ENCODE peak calls at places on chromosomes 6 and 20, in nine cellular contexts. F is upper lobe of left lung; W is CD4-positive, alpha-beta T cell; L is heart left ventricle; K is OCI-LY7; M is left ventricle myocardium inferior; E is heart right ventricle; C is thyroid gland; N is ascending aorta. Q is an unnamed sample. For H3K9me3, the result is how much of the 10 kb centered on the place peaks cover.

GRCh38 chr20:31573555-31574295 is 31.4 kb upstream of the ID1 start:
- DNase-seq in F (no peak), W (no peak), L (no peak), K (no peak), M (no peak), E (no peak), C (peak), N (no peak), Q (no peak)

GRCh38 chr6:112563368-112563767 is 216.2 kb downstream of the RFPL4B start:
- DNase-seq in F (no peak), W (no peak), L (no peak), K (no peak), M (no peak), E (no peak), C (no peak), N (no peak), Q (no peak)

GRCh38 chr20:39214778-39215177 is 252.6 kb downstream of the DHX35 start:
- DNase-seq in F (peak), W (no peak), L (no peak), K (no peak), M (no peak), E (no peak), C (no peak), N (no peak), Q (no peak)

GRCh38 chr6:157685596-157686280 is 137.3 kb upstream of the SNX9 start:
- DNase-seq in F (no peak), W (no peak), L (no peak), K (no peak), M (no peak), E (no peak), C (no peak), N (no peak), Q (no peak)

GRCh38 chr6:49025273-49026240 is 437.5 kb downstream of the MMUT start:
- DNase-seq in F (no peak), W (no peak), L (no peak), K (no peak), M (no peak), E (no peak), C (no peak), N (no peak), Q (no peak)

GRCh38 chr6:36493859-36494258 is 51.1 kb downstream of the KCTD20 start:
- DNase-seq in F (no peak), W (no peak), L (no peak), K (no peak), M (no peak), E (no peak), C (no peak), N (no peak), Q (no peak)

GRCh38 chr6:79079425-79080130 is 1.5 kb upstream of the PHIP start:
- DNase-seq in F (no peak), W (no peak), L (no peak), K (no peak), M (no peak), E (no peak), C (no peak), N (no peak), Q (no peak)

GRCh38 chr20:47456041-47456537 is 45.6 kb upstream of the NCOA3 start:
- DNase-seq in F (no peak), W (no peak), L (no peak), K (no peak), M (no peak), E (no peak), C (no peak), N (no peak), Q (no peak)

GRCh38 chr20:53739799-53740785 is 146.5 kb upstream of the ZNF217 start:
- DNase-seq in F (no peak), W (no peak), L (no peak), K (peak), M (no peak), E (no peak), C (no peak), N (no peak), Q (no peak)

GRCh38 chr6:151078655-151079054 is 161.1 kb upstream of the AKAP12 start:
- DNase-seq in F (no peak), W (no peak), L (no peak), K (no peak), M (no peak), E (no peak), C (no peak), N (no peak), Q (no peak)

GRCh38 chr6:28643017-28643740 is 117.5 kb downstream of the GPX5 start:
- DNase-seq in F (no peak), W (no peak), L (no peak), K (no peak), M (no peak), E (no peak), C (no peak), N (no peak), Q (no peak)

GRCh38 chr6:38259736-38260135 is 380.0 kb downstream of the BTBD9 start:
- DNase-seq in F (no peak), W (no peak), L (no peak), K (no peak), M (no peak), E (no peak), C (no peak), N (no peak), Q (no peak)

GRCh38 chr6:100549406-100550167 is 84.9 kb upstream of the SIM1 start:
- DNase-seq in F (no peak), W (no peak), L (no peak), K (no peak), M (no peak), E (no peak), C (no peak), N (no peak), Q (no peak)

GRCh38 chr6:53483423-53484353 is 61.2 kb downstream of the GCLC start:
- DNase-seq in F (no peak), W (no peak), L (peak), K (peak), M (peak), E (peak), C (peak), N (no peak), Q (no peak)

DNA sequence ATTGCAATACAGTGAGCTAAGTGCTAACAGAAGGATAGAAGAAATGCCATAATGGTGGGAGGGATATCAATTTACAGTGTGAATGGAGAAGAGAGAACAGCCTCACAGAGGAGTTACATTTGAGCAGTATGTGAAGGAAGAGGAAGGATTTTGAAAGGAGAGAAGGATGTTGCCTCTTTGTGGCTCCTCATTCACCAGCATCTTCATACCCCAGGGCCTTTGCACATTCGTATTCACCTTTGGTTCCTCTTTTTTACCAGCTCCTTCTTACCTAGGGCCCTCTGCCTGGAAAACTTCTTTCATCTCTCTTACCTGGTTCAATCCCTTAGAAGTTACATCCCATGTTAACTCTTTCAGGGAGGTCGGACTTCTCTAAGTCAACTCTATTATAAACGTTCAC is 341.6 kb downstream of the PRL start:
- DNase-seq in F (no peak), W (no peak), L (no peak), K (no peak), M (no peak), E (no peak), C (no peak), N (no peak), Q (no peak)
- H3K27ac ChIP-seq in F (no peak), W (no peak), L (no peak), K (no peak), M (no peak), E (no peak), C (no peak), N (peak), Q (no peak)

GRCh38 chr6:56851541-56852248 is 103.2 kb upstream of the BEND6 start:
- DNase-seq in F (no peak), W (no peak), L (no peak), K (peak), M (no peak), E (peak), C (peak), N (no peak), Q (no peak)

GRCh38 chr6:56852249-56852606 is 102.7 kb upstream of the BEND6 start:
- DNase-seq in F (no peak), W (no peak), L (no peak), K (no peak), M (no peak), E (no peak), C (no peak), N (no peak), Q (no peak)

GRCh38 chr6:56851104-56851503 is 103.8 kb upstream of the BEND6 start:
- DNase-seq in F (no peak), W (no peak), L (no peak), K (no peak), M (no peak), E (no peak), C (no peak), N (no peak), Q (no peak)

GRCh38 chr6:56849876-56850275 is 105.0 kb upstream of the BEND6 start:
- DNase-seq in F (no peak), W (no peak), L (no peak), K (no peak), M (no peak), E (no peak), C (no peak), N (no peak), Q (no peak)

GRCh38 chr6:56850618-56851017 is 104.3 kb upstream of the BEND6 start:
- DNase-seq in F (no peak), W (no peak), L (no peak), K (no peak), M (no peak), E (no peak), C (no peak), N (no peak), Q (no peak)
- TF ChIP-seq CTCF in F (no peak), W (no peak), L (no peak), K (no peak), M (no peak), E (no peak), C (no peak), N (no peak), Q (no peak)

GRCh38 chr6:169923468-169924464 is 172.3 kb downstream of the ERMARD start:
- DNase-seq in F (no peak), W (no peak), L (no peak), K (no peak), M (no peak), E (no peak), C (no peak), N (no peak), Q (no peak)
- H3K9me3 ChIP-seq in F (under half), W (under half), L (under half), K (under half), M (under half), E (under half), C (under half), N (under half), Q (under half)

GRCh38 chr20:3871549-3872265 is 17.5 kb upstream of the PANK2 start:
- DNase-seq in F (no peak), W (no peak), L (no peak), K (no peak), M (no peak), E (no peak), C (no peak), N (no peak), Q (no peak)
- H3K27ac ChIP-seq in F (no peak), W (no peak), L (no peak), K (no peak), M (no peak), E (no peak), C (no peak), N (no peak), Q (no peak)

DNA sequence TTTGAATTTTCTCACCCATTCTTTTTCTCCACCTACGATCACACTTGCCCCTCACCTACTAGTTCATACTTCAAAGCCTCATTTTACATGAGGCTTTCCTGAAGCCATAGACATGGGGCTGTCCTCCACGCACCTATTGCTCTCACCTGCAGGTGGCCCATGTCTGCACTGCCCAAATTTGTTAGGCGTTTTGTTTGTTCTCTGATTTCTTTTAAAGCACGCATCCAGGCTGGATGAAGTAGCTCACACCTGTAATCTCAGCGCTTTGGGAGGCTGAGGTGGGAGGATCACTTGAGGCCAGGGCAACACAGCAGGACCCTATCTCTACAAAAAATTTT is 106.8 kb upstream of the RIPOR2 start:
- DNase-seq in F (no peak), W (no peak), L (no peak), K (peak), M (no peak), E (no peak), C (no peak), N (no peak), Q (peak)
- TF ChIP-seq CTCF in F (no peak), W (peak), L (no peak), K (peak), M (no peak), E (no peak), C (no peak), N (no peak), Q (peak)

DNA sequence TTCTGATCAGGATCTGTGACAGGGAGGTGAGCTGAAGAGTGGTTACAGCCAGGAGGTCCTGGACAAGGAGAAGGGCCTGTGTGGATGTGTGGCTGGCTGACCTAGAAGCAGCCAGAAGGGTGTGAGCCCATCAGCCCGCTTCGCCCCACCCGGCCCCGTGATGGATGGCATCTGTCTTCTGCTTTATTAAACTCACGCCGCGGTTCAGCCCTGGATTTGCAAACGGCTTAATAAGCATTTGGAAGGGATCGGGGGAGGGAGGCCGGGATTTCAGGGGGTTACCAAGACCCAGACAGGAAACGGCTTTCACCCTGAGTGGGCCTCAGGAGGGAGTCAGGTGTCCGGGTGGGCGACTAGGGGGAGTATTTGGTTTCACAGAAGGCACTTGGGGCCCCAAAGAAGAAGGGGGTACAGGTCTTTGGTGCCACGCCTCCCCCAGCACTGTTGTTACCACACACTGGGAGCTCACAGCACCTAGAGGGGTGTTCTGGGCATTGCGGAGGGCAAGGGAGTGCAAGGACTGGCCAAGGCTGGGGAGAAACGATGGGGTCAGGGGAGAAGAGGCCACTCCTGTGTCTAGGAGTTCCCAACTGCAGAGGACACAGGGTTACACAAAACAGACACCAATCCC is 53.8 kb upstream of the FOXP4 start:
- DNase-seq in F (no peak), W (no peak), L (no peak), K (no peak), M (no peak), E (no peak), C (no peak), N (no peak), Q (no peak)
- H3K9me3 ChIP-seq in F (under half), W (under half), L (under half), K (under half), M (under half), E (under half), C (under half), N (under half), Q (under half)

GRCh38 chr6:13242590-13242989 is 85.7 kb downstream of the TBC1D7 start:
- DNase-seq in F (no peak), W (no peak), L (no peak), K (no peak), M (no peak), E (no peak), C (no peak), N (no peak), Q (no peak)
- H3K27ac ChIP-seq in F (no peak), W (no peak), L (no peak), K (no peak), M (no peak), E (no peak), C (no peak), N (no peak), Q (no peak)

GRCh38 chr6:141969201-141969600 is 163.5 kb upstream of the GJE1 start:
- DNase-seq in F (no peak), W (no peak), L (no peak), K (no peak), M (no peak), E (no peak), C (no peak), N (no peak), Q (no peak)
- TF ChIP-seq CTCF in F (no peak), W (no peak), L (no peak), K (no peak), M (no peak), E (no peak), C (no peak), N (no peak), Q (no peak)